ENCODE peak calls at places on chromosomes 2 and 18, in seven cellular contexts. J is G401; U is tibial artery; X is stimulated activated naive CD8-positive, alpha-beta T cell treated with anti-CD3 and anti-CD28 coated beads, Interleukin-15, Interleukin-2, amounts not matched to agents 100 U/mL and 50 U/mL, for 24 hours; F is NCI-H2171 treated with DMSO at 0.1 percent for 48 hours; T is non-pigmented ciliary epithelial cell; V is anterior cingulate cortex. E is an unnamed sample.

GRCh38 chr2:47653909-47654789 is 128.8 kb upstream of the MSH6 start:
- DNase-seq in V (no peak), U (no peak), F (no peak), J (no peak), X (no peak), T (no peak), E (peak)

GRCh38 chr2:47205576-47206141 is 50.6 kb upstream of the STPG4 start:
- DNase-seq in V (peak), U (no peak), F (peak), J (no peak), T (no peak), X (no peak), E (no peak)

GRCh38 chr2:61853086-61853847 is 593 bp downstream of the FAM161A start:
- DNase-seq in F (peak), T (no peak), J (peak), V (peak), U (no peak), X (peak), E (peak)

GRCh38 chr2:46568212-46569009 is 89.0 kb downstream of the TMEM247 start:
- DNase-seq in X (no peak), J (no peak), T (no peak), V (no peak), F (no peak), U (no peak), E (no peak)

GRCh38 chr18:24315170-24315569 is 82.5 kb downstream of the OSBPL1A start:
- DNase-seq in X (no peak), V (no peak), T (no peak), J (no peak), U (no peak), F (no peak), E (peak)

GRCh38 chr2:155332016-155332415 is 633.5 kb downstream of the KCNJ3 start:
- DNase-seq in X (no peak), V (no peak), T (no peak), F (no peak), U (no peak), J (no peak), E (no peak)

GRCh38 chr2:145408980-145409379 is 889.1 kb upstream of the ZEB2 start:
- DNase-seq in V (no peak), J (no peak), T (no peak), U (no peak), F (no peak), X (no peak), E (peak)

GRCh38 chr2:215299337-215299859 is 12.5 kb upstream of the ATIC start:
- DNase-seq in T (no peak), J (peak), V (no peak), F (peak), U (no peak), X (no peak), E (no peak)

GRCh38 chr2:15134957-15135356 is 426.2 kb downstream of the NBAS start:
- DNase-seq in T (no peak), J (no peak), F (no peak), V (no peak), X (no peak), U (no peak), E (no peak)

GRCh38 chr2:38540580-38541290 is 62.0 kb downstream of the HNRNPLL start:
- DNase-seq in V (no peak), J (peak), U (no peak), T (no peak), X (no peak), F (no peak), E (no peak)

GRCh38 chr2:198098918-198099317 is 294.5 kb downstream of the PLCL1 start:
- DNase-seq in V (no peak), X (no peak), J (no peak), U (no peak), T (no peak), F (no peak), E (peak)

GRCh38 chr2:74181739-74182138 is 3.1 kb upstream of the MOB1A start:
- DNase-seq in U (no peak), X (no peak), F (peak), T (no peak), J (peak), V (no peak), E (no peak)